ENCODE peak calls at places on chromosomes 7 and 10, in six cellular contexts. C, F, O, I, L and Y are unnamed samples. For H3K4me1, the result is how much of the 10 kb centered on the place peaks cover.

GRCh38 chr10:89347706-89348457 is 20.1 kb downstream of the IFIT3 start:
- DNase-seq in C (no peak), F (no peak), O (no peak), I (no peak), L (no peak), Y (no peak)

GRCh38 chr7:155464183-155464582 is 6.3 kb downstream of the EN2 start:
- DNase-seq in C (no peak), F (no peak), O (peak), I (no peak), L (no peak), Y (no peak)

GRCh38 chr10:18010050-18010449 is 58.3 kb downstream of the SLC39A12 start:
- DNase-seq in C (no peak), F (no peak), O (no peak), I (no peak), L (no peak), Y (no peak)

GRCh38 chr7:101882595-101883564 is 65.5 kb downstream of the CUX1 start:
- DNase-seq in C (peak), F (no peak), O (peak), I (peak), L (peak), Y (peak)

GRCh38 chr10:80357000-80357803 is 621 bp downstream of the DYDC2 start:
- DNase-seq in C (peak), F (no peak), O (peak), I (no peak), L (peak), Y (peak)

GRCh38 chr7:85749715-85750453 is 563.0 kb upstream of the SEMA3D start:
- DNase-seq in C (no peak), F (no peak), O (no peak), I (peak), L (no peak), Y (peak)

GRCh38 chr10:113310317-113310716 is 242.5 kb upstream of the HABP2 start:
- DNase-seq in C (no peak), F (no peak), O (no peak), I (no peak), L (no peak), Y (no peak)

GRCh38 chr7:106774768-106775551 is 90.1 kb upstream of the PIK3CG start:
- DNase-seq in C (no peak), F (no peak), O (no peak), I (no peak), L (no peak), Y (peak)

GRCh38 chr7:157297071-157297638 is 39.6 kb upstream of the DNAJB6 start:
- DNase-seq in C (no peak), F (no peak), O (peak), I (no peak), L (no peak), Y (no peak)

GRCh38 chr7:108093341-108093740 is 36.8 kb downstream of the LAMB4 start:
- DNase-seq in C (no peak), F (no peak), O (no peak), I (no peak), L (no peak), Y (no peak)

GRCh38 chr7:107860981-107861652 is 29.9 kb upstream of the DLD start:
- DNase-seq in C (peak), F (no peak), O (no peak), I (no peak), L (no peak), Y (no peak)

GRCh38 chr7:27245798-27246691 is 3.4 kb downstream of the EVX1 start:
- DNase-seq in C (peak), F (no peak), O (peak), I (no peak), L (no peak), Y (peak)

GRCh38 chr10:80552151-80552646 is 14.5 kb downstream of the SH2D4B start:
- DNase-seq in C (peak), F (no peak), O (no peak), I (no peak), L (no peak), Y (peak)

GRCh38 chr10:3467052-3467906 is 294.7 kb upstream of the PITRM1 start:
- DNase-seq in C (peak), F (no peak), O (no peak), I (no peak), L (peak), Y (peak)

GRCh38 chr7:122901250-122901649 is 15.0 kb upstream of the CADPS2 start:
- DNase-seq in C (no peak), F (no peak), O (no peak), I (no peak), L (no peak), Y (no peak)

GRCh38 chr10:116490028-116490662 is 55.6 kb upstream of the PNLIP start:
- DNase-seq in C (peak), F (peak), O (peak), I (peak), L (no peak), Y (no peak)

GRCh38 chr10:49599546-49599945 is 10.6 kb upstream of the SLC18A3 start:
- DNase-seq in C (no peak), F (no peak), O (no peak), I (no peak), L (no peak), Y (no peak)

GRCh38 chr10:17872191-17873091 is 63.3 kb downstream of the MRC1 start:
- DNase-seq in C (peak), F (no peak), O (no peak), I (peak), L (no peak), Y (peak)

GRCh38 chr10:131282961-131283360 is 28.6 kb downstream of the TCERG1L start:
- DNase-seq in C (no peak), F (no peak), O (no peak), I (no peak), L (no peak), Y (no peak)

GRCh38 chr7:41834805-41835694 is 132.2 kb upstream of the INHBA start:
- DNase-seq in C (no peak), F (no peak), O (no peak), I (no peak), L (no peak), Y (no peak)

GRCh38 chr7:135758531-135758932 is 9.9 kb upstream of the FAM180A start:
- DNase-seq in C (peak), F (no peak), O (no peak), I (no peak), L (peak), Y (peak)

GRCh38 chr10:60140681-60141632 is 234.6 kb upstream of the CCDC6 start:
- DNase-seq in C (peak), F (no peak), O (no peak), I (no peak), L (peak), Y (peak)

GRCh38 chr10:75865413-75865812 is 434.0 kb downstream of the LRMDA start:
- DNase-seq in C (no peak), F (no peak), O (no peak), I (no peak), L (no peak), Y (no peak)

GRCh38 chr7:17916786-17917185 is 23.5 kb downstream of the SNX13 start:
- DNase-seq in C (no peak), F (no peak), O (no peak), I (no peak), L (no peak), Y (no peak)

GRCh38 chr7:151917791-151918311 is 38.4 kb upstream of the GALNTL5 start:
- DNase-seq in C (no peak), F (no peak), O (no peak), I (no peak), L (no peak), Y (no peak)

GRCh38 chr10:7634142-7634894 is 32.4 kb downstream of the ITIH5 start:
- DNase-seq in C (no peak), F (no peak), O (no peak), I (no peak), L (no peak), Y (no peak)

GRCh38 chr7:133112976-133113375 is 31.1 kb upstream of the CHCHD3 start:
- DNase-seq in C (no peak), F (no peak), O (no peak), I (no peak), L (no peak), Y (no peak)
- H3K4me3 ChIP-seq in C (no peak), F (no peak), O (no peak), I (no peak), L (no peak), Y (no peak)

DNA sequence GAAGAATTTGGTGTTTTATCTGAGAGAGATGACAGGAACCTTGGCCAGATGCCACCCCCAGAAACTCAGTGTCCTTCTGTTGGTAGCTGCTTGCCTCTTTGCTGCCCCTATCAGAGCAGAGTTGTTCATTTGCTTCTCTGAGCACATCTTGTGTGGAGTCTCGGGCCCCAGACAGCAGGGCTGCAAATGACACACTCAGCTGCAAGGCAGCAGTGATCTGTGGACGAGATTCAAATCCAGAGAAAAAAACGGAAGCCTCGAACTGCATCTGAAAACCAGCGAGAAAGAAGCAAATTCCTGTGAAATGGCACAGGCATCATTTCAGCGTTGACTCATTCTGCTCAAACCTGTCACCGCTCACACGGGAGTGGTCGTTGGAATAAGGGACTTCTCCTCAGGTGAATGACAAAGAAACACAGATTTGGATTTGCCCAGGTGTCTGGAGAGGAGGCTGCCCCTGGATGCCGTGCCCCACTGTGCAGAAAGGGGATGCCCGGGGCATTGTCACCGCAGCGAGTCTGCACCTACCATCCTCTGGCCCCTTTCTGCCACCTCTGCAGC is 144.7 kb downstream of the PFKFB3 start:
- DNase-seq in C (no peak), F (peak), O (no peak), I (peak), L (no peak), Y (peak)
- H3K4me1 ChIP-seq in C (under half), F (under half), O (under half), I (half or more), L (under half), Y (under half)

DNA sequence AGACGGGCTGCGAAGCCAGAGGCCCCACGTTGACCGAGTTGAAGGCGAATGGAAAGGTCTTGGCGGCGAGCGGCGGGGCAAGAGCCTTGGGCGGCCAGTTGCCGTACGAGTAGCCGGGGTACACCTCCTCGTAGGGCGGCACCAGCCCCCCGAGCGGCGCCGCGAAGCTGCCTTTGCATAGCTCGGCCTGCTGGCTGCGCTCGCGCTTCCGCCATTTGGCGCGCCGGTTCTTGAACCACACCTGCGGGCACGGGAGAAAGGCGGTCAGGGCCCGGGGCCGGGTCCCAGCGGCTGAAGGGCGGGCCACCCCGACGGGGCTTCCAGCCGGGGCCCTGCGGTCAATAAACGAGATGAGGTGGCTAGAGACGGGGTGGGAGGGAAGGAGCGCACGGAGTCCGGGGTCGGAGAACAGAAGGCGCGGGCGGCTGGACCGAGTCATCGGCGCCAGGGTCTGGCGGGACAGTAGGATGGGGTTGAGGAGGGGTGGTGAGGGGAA is 4.8 kb downstream of the ELOVL3 start:
- DNase-seq in C (peak), F (peak), O (peak), I (no peak), L (peak), Y (peak)
- H3K4me3 ChIP-seq in C (peak), F (peak), O (peak), I (no peak), L (peak), Y (peak)

GRCh38 chr10:63521389-63522128 is at the start of gene REEP3:
- DNase-seq in C (peak), F (peak), O (peak), I (peak), L (peak), Y (peak)
- H3K4me1 ChIP-seq in C (under half), F (under half), O (under half), I (under half), L (under half), Y (under half)

DNA sequence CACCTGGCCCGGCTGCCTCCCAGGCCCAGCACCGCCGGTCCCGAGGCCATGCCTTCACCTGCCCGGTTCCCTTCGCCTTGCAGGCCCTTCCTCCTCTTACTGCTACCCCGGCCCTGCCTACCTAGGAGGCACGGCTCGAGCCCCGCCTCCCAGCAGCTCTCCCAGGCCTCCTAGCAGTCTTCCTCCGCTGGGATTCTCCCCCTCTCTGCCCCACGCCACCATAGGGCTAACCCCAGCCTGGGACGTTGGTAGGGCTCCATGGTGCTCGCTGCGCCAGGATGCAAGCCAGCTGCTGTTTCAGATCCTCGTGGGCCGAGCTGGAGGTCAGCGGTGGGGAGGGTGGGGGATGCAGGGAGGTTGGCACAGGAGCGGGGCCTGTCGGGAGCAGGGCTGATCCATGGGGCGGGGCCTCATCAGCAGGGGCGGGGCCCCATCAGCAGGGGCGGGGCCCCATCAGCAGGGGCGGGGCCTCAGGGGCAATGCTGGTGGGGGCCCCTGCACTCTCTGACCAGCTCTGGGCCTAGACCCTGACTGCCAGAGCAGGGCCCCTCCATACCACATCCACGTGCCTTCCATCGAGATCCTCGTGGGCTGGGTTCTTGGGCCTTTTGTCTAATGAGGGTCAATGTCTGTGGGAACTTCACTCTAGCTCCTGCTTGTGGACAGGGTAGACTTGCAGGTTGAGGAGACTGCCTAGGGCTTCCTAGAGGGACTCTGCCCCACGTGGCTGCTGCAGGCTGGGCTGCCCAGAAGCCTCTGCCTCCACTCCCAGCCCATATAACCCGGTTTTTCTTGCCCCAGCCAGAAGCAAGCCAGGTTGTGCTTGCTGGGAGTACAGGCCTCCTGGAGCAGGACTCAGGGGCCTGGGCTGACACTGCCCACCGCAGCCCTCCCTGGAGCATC is 63.1 kb downstream of the RASGEF1A start:
- DNase-seq in C (peak), F (no peak), O (peak), I (peak), L (peak), Y (peak)
- H3K4me3 ChIP-seq in C (peak), F (no peak), O (no peak), I (no peak), L (peak), Y (peak)

DNA sequence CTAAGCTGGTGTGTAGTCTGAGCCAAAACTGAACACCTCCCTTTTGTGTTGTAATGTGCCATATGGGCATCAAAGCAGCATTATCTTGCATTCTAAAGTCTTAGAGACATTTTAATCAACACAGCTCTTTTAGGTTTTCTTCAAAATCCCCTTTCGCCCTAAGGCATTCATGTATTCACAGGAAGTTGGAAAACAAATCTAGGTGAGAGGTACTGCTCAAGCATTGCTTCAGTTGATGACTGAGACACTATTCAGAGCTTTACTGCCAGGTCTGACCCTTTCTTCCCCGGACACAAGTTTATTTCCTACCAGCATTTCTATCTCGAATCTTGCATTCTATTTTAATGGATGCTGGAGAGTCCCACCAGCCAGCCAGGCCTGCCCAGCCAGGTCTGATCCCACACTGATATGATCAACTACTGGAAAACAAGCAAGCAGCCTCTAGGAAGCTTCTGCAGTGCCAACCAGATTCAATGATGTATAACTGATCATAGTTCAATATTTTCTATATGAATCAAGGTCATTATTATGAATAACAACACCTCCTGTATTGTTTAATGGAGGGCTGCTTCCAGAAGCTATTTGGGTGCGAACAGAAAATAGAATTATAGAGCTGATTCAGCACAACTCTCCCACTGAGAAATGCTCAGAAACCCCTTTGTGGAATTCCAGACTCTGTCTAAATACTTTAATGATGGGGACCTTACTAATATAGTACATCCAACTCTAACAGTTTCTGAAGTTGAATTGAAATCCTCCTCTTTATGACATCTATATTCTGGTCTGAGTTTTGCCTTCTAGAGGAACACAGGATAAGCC is 4.0 kb upstream of the BRAF start:
- DNase-seq in C (no peak), F (no peak), O (peak), I (no peak), L (no peak), Y (no peak)
- H3K4me1 ChIP-seq in C (under half), F (under half), O (under half), I (under half), L (under half), Y (under half)

GRCh38 chr7:103076767-103077166 is 1.8 kb downstream of the ARMC10 start:
- DNase-seq in C (no peak), F (no peak), O (no peak), I (no peak), L (no peak), Y (no peak)
- H3K4me3 ChIP-seq in C (no peak), F (no peak), O (no peak), I (no peak), L (no peak), Y (no peak)

DNA sequence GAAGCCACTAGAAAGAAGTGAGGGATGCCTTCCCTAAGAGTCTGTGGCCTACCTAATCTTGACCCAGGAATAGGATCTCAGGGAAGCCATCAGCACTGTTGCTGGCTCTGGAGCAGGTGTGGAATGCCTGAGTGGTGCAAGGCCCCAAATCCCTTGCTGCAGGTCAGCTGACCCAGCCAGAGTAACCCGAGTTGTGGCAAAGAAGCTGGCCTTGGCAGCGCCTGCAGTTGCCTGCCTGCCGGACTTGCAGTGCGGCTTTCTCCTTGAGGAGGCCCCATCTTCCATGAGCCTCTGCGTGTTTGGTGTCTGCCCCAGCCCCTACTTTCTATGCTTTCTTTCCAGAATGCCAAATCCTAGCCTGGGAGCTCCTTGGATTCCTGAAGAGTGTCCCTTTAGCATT is 5.8 kb downstream of the KIAA1217 start:
- DNase-seq in C (no peak), F (no peak), O (no peak), I (no peak), L (no peak), Y (peak)
- H3K4me1 ChIP-seq in C (under half), F (under half), O (under half), I (under half), L (under half), Y (under half)

DNA sequence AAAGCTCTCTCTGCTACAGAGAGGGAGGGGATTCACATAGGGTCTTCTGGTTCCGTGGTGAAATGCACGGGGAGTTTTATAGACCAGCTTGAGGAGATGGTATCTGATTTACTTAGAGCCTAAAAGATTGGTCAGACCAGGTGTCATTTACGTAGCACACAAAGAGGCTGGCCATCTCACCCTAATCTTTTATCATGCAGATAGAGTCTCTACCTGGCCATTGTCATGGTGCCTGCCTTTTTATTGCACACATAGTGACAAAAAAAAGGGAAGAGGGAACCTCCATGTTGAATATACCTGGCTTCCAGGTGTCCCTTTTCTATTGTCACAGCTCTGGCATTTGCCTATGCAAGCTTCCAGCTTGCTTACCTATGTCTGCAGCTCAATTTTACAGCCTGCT is 1456.1 kb downstream of the GATA3 start:
- DNase-seq in C (no peak), F (no peak), O (no peak), I (no peak), L (no peak), Y (peak)
- H3K4me3 ChIP-seq in C (no peak), F (no peak), O (no peak), I (no peak), L (no peak), Y (no peak)